ENCODE peak calls at places on chromosomes 3 and 15, in four cellular contexts. B is K562, V is H1, N is HepG2. R is an unnamed sample.

GRCh38 chr3:134252766-134253165 is 2.1 kb upstream of the RYK start:
- DNase-seq in V (no peak), B (no peak), N (no peak), R (no peak)

GRCh38 chr3:196585044-196585757 is 16.7 kb downstream of the FBXO45 start:
- DNase-seq in N (no peak), V (no peak), B (no peak), R (no peak)

GRCh38 chr15:80494311-80494710 is 90.1 kb downstream of the ARNT2 start:
- DNase-seq in N (peak; percentile 75), V (no peak), B (no peak), R (peak; percentile 71)

GRCh38 chr3:169022457-169022856 is 641.1 kb downstream of the MECOM start:
- DNase-seq in N (no peak), V (no peak), B (no peak), R (no peak)

GRCh38 chr3:94069242-94069813 is 6.5 kb downstream of the NSUN3 start:
- DNase-seq in V (no peak), N (peak; percentile 3), B (no peak), R (peak; percentile 10)

GRCh38 chr15:63719281-63719680 is 114.5 kb downstream of the HERC1 start:
- DNase-seq in V (no peak), B (no peak), N (no peak), R (no peak)

GRCh38 chr3:99483841-99484240 is 154.6 kb upstream of the COL8A1 start:
- DNase-seq in V (no peak), B (no peak), N (no peak), R (no peak)

GRCh38 chr3:42012935-42013651 is 51.2 kb upstream of the ULK4 start:
- DNase-seq in V (peak; percentile 72), B (peak; percentile 93), N (peak; percentile 37), R (peak; percentile 50)

DNA sequence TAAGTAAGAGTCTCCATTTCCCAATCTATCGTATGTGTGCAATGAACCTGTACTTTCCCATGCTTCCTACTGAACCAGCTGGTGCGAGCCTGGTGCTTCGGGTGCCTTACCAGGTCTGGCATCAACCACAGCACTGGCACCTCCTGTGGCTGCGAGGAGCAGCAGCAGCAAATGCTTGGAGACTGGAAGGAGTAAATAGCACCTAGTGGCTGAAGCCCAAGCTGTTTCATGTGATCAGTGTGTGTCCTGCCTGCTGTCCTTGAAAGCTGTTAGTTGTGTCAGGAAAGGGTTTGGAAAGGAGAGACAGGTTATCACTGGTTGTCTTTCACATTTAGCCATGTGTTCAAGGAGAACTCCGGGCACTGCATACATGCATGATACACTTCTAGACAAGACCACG is 31.8 kb downstream of the PCOLCE2 start:
- DNase-seq in B (no peak), V (no peak), N (peak; percentile 57), R (peak; percentile 72)
- TF ChIP-seq CHD2 in B (no peak), V (no peak), N (no peak), R (no peak)

GRCh38 chr3:13067778-13068177 is 5.5 kb downstream of the IQSEC1 start:
- DNase-seq in N (no peak), B (no peak), V (no peak), R (no peak)

GRCh38 chr3:13070622-13071021 is 2.6 kb downstream of the IQSEC1 start:
- DNase-seq in B (no peak), V (no peak), N (no peak), R (no peak)

GRCh38 chr3:13071695-13072094 is 1.5 kb downstream of the IQSEC1 start:
- DNase-seq in V (no peak), N (no peak), B (no peak), R (no peak)

GRCh38 chr3:13068269-13069010 is 4.8 kb downstream of the IQSEC1 start:
- DNase-seq in B (no peak), V (no peak), N (no peak), R (no peak)

GRCh38 chr3:13069495-13069894 is 3.7 kb downstream of the IQSEC1 start:
- DNase-seq in V (no peak), B (no peak), N (no peak), R (no peak)
- TF ChIP-seq JUN in V (no peak), B (no peak), N (no peak), R (no peak)

GRCh38 chr15:93152951-93153350 is 63.9 kb upstream of the RGMA start:
- DNase-seq in V (no peak), B (no peak), N (no peak), R (no peak)
- TF ChIP-seq USF2 in V (no peak), B (no peak), N (no peak), R (no peak)

GRCh38 chr3:129233538-129233937 is 15.9 kb upstream of the COPG1 start:
- DNase-seq in B (no peak), N (no peak), V (no peak), R (no peak)

GRCh38 chr3:129228891-129229585 is 20.4 kb upstream of the COPG1 start:
- DNase-seq in B (peak; percentile 56), V (peak; percentile 62), N (peak; percentile 77), R (no peak)

GRCh38 chr3:129234441-129234840 is 15.0 kb upstream of the COPG1 start:
- DNase-seq in B (no peak), V (no peak), N (no peak), R (no peak)

GRCh38 chr3:129231331-129232119 is 17.9 kb upstream of the COPG1 start:
- DNase-seq in N (no peak), B (no peak), V (no peak), R (peak; percentile 29)

GRCh38 chr3:129230311-129231019 is 18.9 kb upstream of the COPG1 start:
- DNase-seq in N (peak; percentile 68), B (peak; percentile 41), V (no peak), R (peak; percentile 79)
- TF ChIP-seq CHD2 in N (no peak), B (no peak), V (no peak), R (no peak)

DNA sequence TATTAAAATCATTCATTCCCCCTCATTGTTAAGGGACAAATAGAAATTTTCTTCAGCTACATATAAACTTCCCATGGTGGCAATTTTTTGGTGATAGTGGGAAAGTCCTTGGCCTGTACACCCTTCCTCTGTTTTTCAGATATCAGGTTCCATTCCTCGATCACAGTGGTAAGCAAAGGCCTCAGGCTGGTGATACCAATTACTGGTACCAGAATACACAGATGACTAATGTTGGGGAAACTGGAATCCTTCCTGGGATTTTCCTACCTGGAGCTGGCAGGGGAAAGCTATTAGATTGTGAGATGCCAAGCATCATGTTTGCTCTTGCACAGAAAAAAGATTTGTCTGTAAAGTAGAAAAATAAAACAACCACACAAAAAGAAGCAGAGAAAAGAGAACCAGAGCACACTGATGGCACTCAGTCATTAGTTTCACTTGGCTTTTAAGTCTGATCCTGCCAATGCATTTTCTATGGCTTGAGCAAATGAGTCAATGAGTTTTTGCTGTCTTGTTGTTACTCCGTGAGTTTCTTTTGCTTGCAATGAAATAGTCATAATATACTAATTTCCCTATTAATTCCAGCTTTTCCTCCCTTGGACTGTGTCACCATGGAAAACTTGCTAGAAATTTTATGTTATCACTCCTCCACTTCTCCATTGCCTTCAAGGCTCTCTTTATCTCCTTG is 795.0 kb downstream of the ROBO1 start:
- DNase-seq in N (peak; percentile 54), V (no peak), B (no peak), R (no peak)
- TF ChIP-seq JUN in N (no peak), V (no peak), B (no peak), R (no peak)